ENCODE peak calls at places on chromosomes 3 and 15, in ten cellular contexts. One of them, this sample, is unnamed.

GRCh38 chr15:31442203-31443090 is 115.8 kb downstream of the KLF13 start:
- DNase-seq in Calu3: no peak
- DNase-seq in ovary: no peak
- DNase-seq in B cell: no peak
- DNase-seq in breast epithelium: no peak
- DNase-seq in endodermal cell: peak
- DNase-seq in MCF 10A: peak
- DNase-seq in WTC11: no peak
- DNase-seq in RWPE1: peak
- DNase-seq in sigmoid colon: no peak
- DNase-seq in this sample: no peak

GRCh38 chr3:112681822-112682325 is 40.9 kb upstream of the CCDC80 start:
- DNase-seq in Calu3: no peak
- DNase-seq in ovary: no peak
- DNase-seq in B cell: no peak
- DNase-seq in breast epithelium: no peak
- DNase-seq in endodermal cell: no peak
- DNase-seq in MCF 10A: peak
- DNase-seq in WTC11: no peak
- DNase-seq in RWPE1: no peak
- DNase-seq in sigmoid colon: no peak
- DNase-seq in this sample: no peak

GRCh38 chr3:101179637-101180036 is 140.7 kb downstream of the IMPG2 start:
- DNase-seq in Calu3: no peak
- DNase-seq in ovary: no peak
- DNase-seq in B cell: no peak
- DNase-seq in breast epithelium: no peak
- DNase-seq in endodermal cell: no peak
- DNase-seq in MCF 10A: peak
- DNase-seq in WTC11: no peak
- DNase-seq in RWPE1: no peak
- DNase-seq in sigmoid colon: no peak
- DNase-seq in this sample: no peak

GRCh38 chr15:67775998-67776397 is 49.3 kb upstream of the SKOR1 start:
- DNase-seq in Calu3: no peak
- DNase-seq in ovary: no peak
- DNase-seq in B cell: no peak
- DNase-seq in breast epithelium: no peak
- DNase-seq in endodermal cell: no peak
- DNase-seq in MCF 10A: no peak
- DNase-seq in WTC11: no peak
- DNase-seq in RWPE1: no peak
- DNase-seq in sigmoid colon: no peak
- DNase-seq in this sample: no peak

GRCh38 chr3:8761866-8762265 is 7.5 kb downstream of the OXTR start:
- DNase-seq in Calu3: no peak
- DNase-seq in ovary: no peak
- DNase-seq in B cell: no peak
- DNase-seq in breast epithelium: peak
- DNase-seq in endodermal cell: peak
- DNase-seq in MCF 10A: no peak
- DNase-seq in WTC11: no peak
- DNase-seq in RWPE1: no peak
- DNase-seq in sigmoid colon: no peak
- DNase-seq in this sample: no peak

GRCh38 chr15:83565553-83566159 is 88.3 kb upstream of the ADAMTSL3 start:
- DNase-seq in Calu3: peak
- DNase-seq in ovary: no peak
- DNase-seq in B cell: no peak
- DNase-seq in breast epithelium: no peak
- DNase-seq in endodermal cell: no peak
- DNase-seq in MCF 10A: peak
- DNase-seq in WTC11: no peak
- DNase-seq in RWPE1: peak
- DNase-seq in sigmoid colon: no peak
- DNase-seq in this sample: no peak

GRCh38 chr3:16060358-16060852 is 114.1 kb upstream of the GALNT15 start:
- DNase-seq in Calu3: peak
- DNase-seq in ovary: peak
- DNase-seq in B cell: no peak
- DNase-seq in breast epithelium: peak
- DNase-seq in endodermal cell: peak
- DNase-seq in MCF 10A: peak
- DNase-seq in WTC11: no peak
- DNase-seq in RWPE1: peak
- DNase-seq in sigmoid colon: peak
- DNase-seq in this sample: no peak

GRCh38 chr3:45807645-45808540 is 11.6 kb upstream of the SLC6A20 start:
- DNase-seq in Calu3: no peak
- DNase-seq in ovary: no peak
- DNase-seq in B cell: no peak
- DNase-seq in breast epithelium: no peak
- DNase-seq in endodermal cell: no peak
- DNase-seq in MCF 10A: no peak
- DNase-seq in WTC11: no peak
- DNase-seq in RWPE1: no peak
- DNase-seq in sigmoid colon: no peak
- DNase-seq in this sample: no peak

GRCh38 chr3:188627652-188628051 is 473.7 kb downstream of the LPP start:
- DNase-seq in Calu3: no peak
- DNase-seq in ovary: no peak
- DNase-seq in B cell: no peak
- DNase-seq in breast epithelium: no peak
- DNase-seq in endodermal cell: no peak
- DNase-seq in MCF 10A: peak
- DNase-seq in WTC11: no peak
- DNase-seq in RWPE1: no peak
- DNase-seq in sigmoid colon: no peak
- DNase-seq in this sample: no peak

GRCh38 chr15:77487479-77487861 is 66.8 kb downstream of the HMG20A start:
- DNase-seq in Calu3: no peak
- DNase-seq in ovary: no peak
- DNase-seq in B cell: no peak
- DNase-seq in breast epithelium: no peak
- DNase-seq in endodermal cell: no peak
- DNase-seq in MCF 10A: no peak
- DNase-seq in WTC11: no peak
- DNase-seq in RWPE1: no peak
- DNase-seq in sigmoid colon: no peak
- DNase-seq in this sample: no peak

GRCh38 chr3:141360888-141361598 is 7.3 kb upstream of the ZBTB38 start:
- DNase-seq in Calu3: peak
- DNase-seq in ovary: peak
- DNase-seq in B cell: no peak
- DNase-seq in breast epithelium: no peak
- DNase-seq in endodermal cell: peak
- DNase-seq in MCF 10A: peak
- DNase-seq in WTC11: no peak
- DNase-seq in RWPE1: peak
- DNase-seq in sigmoid colon: no peak
- DNase-seq in this sample: no peak

GRCh38 chr15:63523306-63523990 is 19.1 kb downstream of the USP3 start:
- DNase-seq in Calu3: no peak
- DNase-seq in ovary: no peak
- DNase-seq in B cell: no peak
- DNase-seq in breast epithelium: no peak
- DNase-seq in endodermal cell: no peak
- DNase-seq in MCF 10A: no peak
- DNase-seq in WTC11: no peak
- DNase-seq in RWPE1: no peak
- DNase-seq in sigmoid colon: no peak
- DNase-seq in this sample: no peak

GRCh38 chr15:45871121-45871855 is 236.5 kb downstream of the SQOR start:
- DNase-seq in Calu3: no peak
- DNase-seq in ovary: no peak
- DNase-seq in B cell: no peak
- DNase-seq in breast epithelium: no peak
- DNase-seq in endodermal cell: no peak
- DNase-seq in MCF 10A: peak
- DNase-seq in WTC11: no peak
- DNase-seq in RWPE1: no peak
- DNase-seq in sigmoid colon: no peak
- DNase-seq in this sample: no peak

GRCh38 chr3:39096775-39097174 is 10.7 kb downstream of the GORASP1 start:
- DNase-seq in Calu3: peak
- DNase-seq in ovary: no peak
- DNase-seq in B cell: no peak
- DNase-seq in breast epithelium: peak
- DNase-seq in endodermal cell: no peak
- DNase-seq in MCF 10A: no peak
- DNase-seq in WTC11: no peak
- DNase-seq in RWPE1: no peak
- DNase-seq in sigmoid colon: no peak
- DNase-seq in this sample: no peak

GRCh38 chr3:183098538-183099025 is 714 bp downstream of the MCCC1 start:
- DNase-seq in Calu3: peak
- DNase-seq in ovary: no peak
- DNase-seq in B cell: peak
- DNase-seq in breast epithelium: no peak
- DNase-seq in endodermal cell: no peak
- DNase-seq in MCF 10A: no peak
- DNase-seq in WTC11: no peak
- DNase-seq in RWPE1: no peak
- DNase-seq in sigmoid colon: no peak
- DNase-seq in this sample: no peak

GRCh38 chr3:65914740-65915366 is 123.9 kb downstream of the MAGI1 start:
- DNase-seq in Calu3: no peak
- DNase-seq in ovary: no peak
- DNase-seq in B cell: no peak
- DNase-seq in breast epithelium: no peak
- DNase-seq in endodermal cell: no peak
- DNase-seq in MCF 10A: peak
- DNase-seq in WTC11: no peak
- DNase-seq in RWPE1: no peak
- DNase-seq in sigmoid colon: no peak
- DNase-seq in this sample: no peak
- TF ChIP-seq CTCF in Calu3: peak
- TF ChIP-seq CTCF in ovary: no peak
- TF ChIP-seq CTCF in B cell: no peak
- TF ChIP-seq CTCF in breast epithelium: no peak
- TF ChIP-seq CTCF in endodermal cell: peak
- TF ChIP-seq CTCF in MCF 10A: peak
- TF ChIP-seq CTCF in WTC11: no peak
- TF ChIP-seq CTCF in RWPE1: no peak
- TF ChIP-seq CTCF in sigmoid colon: no peak
- TF ChIP-seq CTCF in this sample: no peak

DNA sequence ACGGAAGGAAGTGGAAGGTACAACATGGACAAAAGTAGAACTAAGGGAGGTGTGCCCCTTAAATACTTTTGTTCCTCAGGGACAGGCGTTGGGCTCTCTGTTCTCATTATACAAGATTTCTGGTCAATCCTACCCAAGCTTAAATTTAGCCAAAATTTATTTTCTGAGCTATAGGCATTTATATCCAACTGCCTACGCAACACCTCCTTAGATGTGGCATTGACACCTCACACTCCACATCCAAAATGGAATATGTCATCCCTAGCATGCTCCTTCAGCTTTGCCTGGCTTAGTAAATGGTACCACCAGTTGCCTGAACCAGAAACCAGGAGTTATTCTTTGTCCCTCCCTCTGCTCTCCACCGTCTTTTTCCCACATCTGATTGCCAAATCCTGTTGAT is 26.2 kb downstream of the FANCD2OS start:
- DNase-seq in Calu3: no peak
- DNase-seq in ovary: no peak
- DNase-seq in B cell: no peak
- DNase-seq in breast epithelium: no peak
- DNase-seq in endodermal cell: no peak
- DNase-seq in MCF 10A: no peak
- DNase-seq in WTC11: no peak
- DNase-seq in RWPE1: no peak
- DNase-seq in sigmoid colon: no peak
- DNase-seq in this sample: no peak
- TF ChIP-seq CTCF in Calu3: no peak
- TF ChIP-seq CTCF in ovary: no peak
- TF ChIP-seq CTCF in B cell: no peak
- TF ChIP-seq CTCF in breast epithelium: no peak
- TF ChIP-seq CTCF in endodermal cell: no peak
- TF ChIP-seq CTCF in MCF 10A: no peak
- TF ChIP-seq CTCF in WTC11: no peak
- TF ChIP-seq CTCF in RWPE1: no peak
- TF ChIP-seq CTCF in sigmoid colon: no peak
- TF ChIP-seq CTCF in this sample: no peak

GRCh38 chr3:53384465-53385277 is 37.3 kb upstream of the DCP1A start:
- DNase-seq in Calu3: no peak
- DNase-seq in ovary: no peak
- DNase-seq in B cell: no peak
- DNase-seq in breast epithelium: no peak
- DNase-seq in endodermal cell: no peak
- DNase-seq in MCF 10A: no peak
- DNase-seq in WTC11: no peak
- DNase-seq in RWPE1: no peak
- DNase-seq in sigmoid colon: no peak
- DNase-seq in this sample: no peak
- TF ChIP-seq CTCF in Calu3: no peak
- TF ChIP-seq CTCF in ovary: no peak
- TF ChIP-seq CTCF in B cell: no peak
- TF ChIP-seq CTCF in breast epithelium: no peak
- TF ChIP-seq CTCF in endodermal cell: no peak
- TF ChIP-seq CTCF in MCF 10A: no peak
- TF ChIP-seq CTCF in WTC11: no peak
- TF ChIP-seq CTCF in RWPE1: no peak
- TF ChIP-seq CTCF in sigmoid colon: no peak
- TF ChIP-seq CTCF in this sample: no peak

GRCh38 chr3:157065201-157065600 is 94.7 kb downstream of the CCNL1 start:
- DNase-seq in Calu3: no peak
- DNase-seq in ovary: no peak
- DNase-seq in B cell: no peak
- DNase-seq in breast epithelium: no peak
- DNase-seq in endodermal cell: peak
- DNase-seq in MCF 10A: no peak
- DNase-seq in WTC11: peak
- DNase-seq in RWPE1: no peak
- DNase-seq in sigmoid colon: no peak
- DNase-seq in this sample: no peak

GRCh38 chr3:157064402-157064801 is 95.5 kb downstream of the CCNL1 start:
- DNase-seq in Calu3: no peak
- DNase-seq in ovary: no peak
- DNase-seq in B cell: peak
- DNase-seq in breast epithelium: no peak
- DNase-seq in endodermal cell: peak
- DNase-seq in MCF 10A: no peak
- DNase-seq in WTC11: no peak
- DNase-seq in RWPE1: no peak
- DNase-seq in sigmoid colon: no peak
- DNase-seq in this sample: no peak

GRCh38 chr3:157069406-157069805 is 90.5 kb downstream of the CCNL1 start:
- DNase-seq in Calu3: no peak
- DNase-seq in ovary: no peak
- DNase-seq in B cell: no peak
- DNase-seq in breast epithelium: no peak
- DNase-seq in endodermal cell: no peak
- DNase-seq in MCF 10A: no peak
- DNase-seq in WTC11: no peak
- DNase-seq in RWPE1: no peak
- DNase-seq in sigmoid colon: no peak
- DNase-seq in this sample: no peak

GRCh38 chr3:157066335-157067071 is 93.4 kb downstream of the CCNL1 start:
- DNase-seq in Calu3: no peak
- DNase-seq in ovary: peak
- DNase-seq in B cell: no peak
- DNase-seq in breast epithelium: no peak
- DNase-seq in endodermal cell: peak
- DNase-seq in MCF 10A: no peak
- DNase-seq in WTC11: no peak
- DNase-seq in RWPE1: no peak
- DNase-seq in sigmoid colon: peak
- DNase-seq in this sample: no peak

GRCh38 chr3:157067114-157067513 is 92.8 kb downstream of the CCNL1 start:
- DNase-seq in Calu3: no peak
- DNase-seq in ovary: no peak
- DNase-seq in B cell: no peak
- DNase-seq in breast epithelium: no peak
- DNase-seq in endodermal cell: peak
- DNase-seq in MCF 10A: no peak
- DNase-seq in WTC11: no peak
- DNase-seq in RWPE1: no peak
- DNase-seq in sigmoid colon: no peak
- DNase-seq in this sample: no peak
- TF ChIP-seq CTCF in Calu3: no peak
- TF ChIP-seq CTCF in ovary: no peak
- TF ChIP-seq CTCF in B cell: no peak
- TF ChIP-seq CTCF in breast epithelium: no peak
- TF ChIP-seq CTCF in endodermal cell: no peak
- TF ChIP-seq CTCF in MCF 10A: no peak
- TF ChIP-seq CTCF in WTC11: no peak
- TF ChIP-seq CTCF in RWPE1: no peak
- TF ChIP-seq CTCF in sigmoid colon: no peak
- TF ChIP-seq CTCF in this sample: no peak

This sample was measured in omental fat pad.